ENCODE peak calls at places on chromosomes 7 and 10, in ten cellular contexts. W, G, X, T, K, F, P, E, L and B are unnamed samples.

GRCh38 chr7:72183835-72184234 is 228.3 kb downstream of the CALN1 start:
- DNase-seq in F (no peak), G (no peak), K (peak; percentile 7), T (no peak), W (no peak), X (no peak), P (no peak), E (no peak), L (no peak), B (no peak)

GRCh38 chr7:63071396-63071795 is 927.3 kb upstream of the ZNF722 start:
- DNase-seq in G (no peak), P (no peak), E (no peak), X (no peak), F (no peak), W (no peak), T (no peak), L (no peak), K (no peak), B (peak; percentile 4)

GRCh38 chr7:83876593-83876992 is 227.7 kb upstream of the SEMA3E start:
- DNase-seq in P (no peak), K (no peak), E (peak; percentile 79), L (no peak), G (no peak), T (no peak), F (peak; percentile 14), X (no peak), W (no peak), B (no peak)

GRCh38 chr7:122743211-122743610 is 40.5 kb upstream of the RNF148 start:
- DNase-seq in L (no peak), T (no peak), X (no peak), W (no peak), G (no peak), P (no peak), E (no peak), K (no peak), F (no peak), B (no peak)

GRCh38 chr7:98086231-98086855 is 20.3 kb upstream of the LMTK2 start:
- DNase-seq in L (no peak), P (no peak), E (no peak), G (no peak), X (peak; percentile 92), T (no peak), W (no peak), K (no peak), F (no peak), B (no peak)

GRCh38 chr7:80453699-80454340 is 58.0 kb downstream of the GNAT3 start:
- DNase-seq in G (no peak), E (peak; percentile 59), K (peak; percentile 8), F (peak; percentile 20), T (no peak), L (no peak), W (no peak), X (no peak), P (no peak), B (peak; percentile 5)

GRCh38 chr7:140983802-140984201 is 30.9 kb downstream of the MRPS33 start:
- DNase-seq in E (peak; percentile 20), L (no peak), P (no peak), X (no peak), F (no peak), W (no peak), T (no peak), K (peak; percentile 20), G (no peak), B (no peak)

GRCh38 chr7:90824386-90825307 is 228.5 kb downstream of the CDK14 start:
- DNase-seq in K (no peak), F (peak; percentile 88), T (no peak), G (peak; percentile 49), X (no peak), P (no peak), E (peak; percentile 85), W (no peak), L (no peak), B (no peak)

GRCh38 chr10:391304-391703 is 256.0 kb downstream of the ZMYND11 start:
- DNase-seq in X (no peak), E (peak; percentile 27), T (no peak), K (no peak), W (no peak), L (no peak), P (no peak), G (no peak), F (no peak), B (no peak)

GRCh38 chr7:104264281-104264680 is 56.5 kb upstream of the ORC5 start:
- DNase-seq in G (no peak), F (no peak), P (no peak), W (no peak), E (peak; percentile 59), T (no peak), X (no peak), K (no peak), L (no peak), B (no peak)

GRCh38 chr10:96606946-96607345 is 20.1 kb upstream of the TM9SF3 start:
- DNase-seq in W (no peak), G (no peak), P (no peak), X (no peak), T (no peak), F (no peak), E (no peak), K (no peak), L (no peak), B (no peak)

DNA sequence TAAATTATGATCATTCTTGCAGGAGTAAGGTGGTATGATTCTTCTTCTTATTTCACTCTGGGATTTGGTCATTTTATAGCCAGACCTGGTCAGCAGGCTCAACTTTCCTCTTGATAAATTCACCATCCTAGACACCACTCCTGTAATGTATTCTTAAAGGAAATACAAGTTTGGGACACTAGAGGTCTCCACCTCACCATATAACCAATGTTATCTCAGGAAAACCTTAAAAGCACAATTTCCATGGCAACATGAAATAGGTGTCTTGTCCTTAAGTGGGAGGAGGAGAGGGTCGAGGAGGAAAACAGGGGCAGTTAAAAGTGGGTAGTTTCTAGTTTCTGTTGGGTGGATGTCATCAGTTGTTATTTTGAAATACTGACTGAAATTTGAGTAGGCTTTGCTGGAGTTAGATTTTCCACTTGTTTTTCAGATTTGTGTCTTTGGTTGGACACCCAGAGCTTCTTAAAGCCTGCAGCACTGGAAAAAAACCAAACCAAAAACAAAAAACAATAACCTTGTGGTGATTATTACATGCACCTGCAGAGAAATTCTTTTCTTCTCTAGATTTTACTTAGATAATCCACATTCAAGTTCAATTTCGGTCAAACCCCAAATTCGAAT is 163.1 kb downstream of the PRKCQ start:
- DNase-seq in T (no peak), E (peak; percentile 67), X (no peak), W (no peak), F (peak; percentile 34), G (no peak), P (no peak), L (peak; percentile 56), K (peak; percentile 69), B (peak; percentile 47)
- TF ChIP-seq CTCF in T (peak; percentile 64), E (peak; percentile 50), X (peak; percentile 58), W (peak; percentile 85), F (peak; percentile 72), G (peak; percentile 73), P (peak; percentile 82), L (peak; percentile 15), K (peak; percentile 94), B (peak; percentile 59)

DNA sequence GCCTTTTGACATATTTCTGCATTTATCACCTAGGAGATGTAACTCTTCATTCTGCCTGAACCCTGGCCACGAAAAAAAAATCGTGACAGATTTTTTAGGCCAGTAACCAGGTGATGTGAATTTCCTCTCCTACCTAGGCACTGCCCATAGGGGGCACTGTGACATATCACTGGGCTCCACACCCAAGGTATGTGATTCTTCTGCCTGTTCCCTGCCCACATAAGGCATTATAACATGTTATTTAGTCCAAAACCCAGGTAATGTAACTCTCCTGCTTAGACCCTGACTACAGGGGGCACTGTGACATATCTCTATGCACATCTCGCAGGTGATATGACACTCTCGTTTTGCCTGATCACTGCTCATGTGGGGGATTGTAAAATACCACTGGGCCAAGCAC is 29.5 kb upstream of the ZNF107 start:
- DNase-seq in W (no peak), G (no peak), E (no peak), X (no peak), F (no peak), T (no peak), L (no peak), K (peak; percentile 69), P (no peak), B (no peak)
- TF ChIP-seq CTCF in W (no peak), G (no peak), E (no peak), X (no peak), F (no peak), T (peak; percentile 21), L (no peak), K (peak; percentile 86), P (peak; percentile 39), B (no peak)

DNA sequence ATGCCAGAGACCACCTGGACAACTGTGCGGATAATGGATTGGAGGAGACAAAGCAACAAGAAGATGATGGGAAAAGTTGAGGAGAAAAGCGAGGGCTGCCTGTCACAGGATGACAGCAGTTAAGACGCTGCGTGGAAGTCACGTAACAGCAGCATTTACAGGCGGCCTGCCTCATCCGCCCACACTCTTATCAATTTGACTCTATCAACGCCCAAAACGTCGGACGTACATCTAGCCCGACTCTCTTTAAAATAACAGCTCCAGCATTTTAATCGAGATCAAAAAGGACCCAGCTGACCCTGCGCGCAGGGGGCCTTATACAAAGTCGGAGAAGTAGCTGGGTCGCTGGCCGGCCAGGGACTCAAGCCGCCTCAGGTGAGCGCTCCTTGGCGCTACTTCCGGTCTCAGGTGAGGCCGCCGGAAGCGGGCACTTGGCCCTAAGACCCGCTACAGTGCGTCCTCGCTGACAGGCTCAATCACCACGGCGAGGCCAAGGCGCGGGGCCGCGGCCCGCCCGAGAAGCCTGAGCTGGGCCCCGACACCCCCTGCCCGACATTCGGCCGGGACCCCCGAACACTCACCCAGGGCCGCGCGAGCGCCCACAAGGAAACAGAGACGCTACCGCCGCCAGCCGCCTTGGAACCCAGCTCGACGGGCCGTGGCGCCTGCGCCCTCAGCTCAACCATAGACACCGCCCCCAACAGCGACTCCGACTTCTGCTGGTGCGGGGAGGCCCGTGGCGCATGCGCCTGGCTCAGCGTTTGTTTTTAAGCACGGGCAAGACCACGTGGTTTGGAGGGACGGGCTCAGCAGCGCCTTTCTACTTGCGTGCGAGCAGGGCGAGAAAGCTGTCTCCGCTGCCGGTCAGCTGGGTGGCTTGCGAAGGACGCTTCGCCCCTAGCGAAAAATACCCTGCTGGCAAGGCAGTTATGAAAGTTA is at the start of gene ERCC6:
- DNase-seq in E (peak; percentile 100), F (peak; percentile 99), G (peak; percentile 95), W (peak; percentile 93), X (peak; percentile 97), P (peak; percentile 98), L (peak; percentile 96), K (peak; percentile 97), T (peak; percentile 98), B (peak; percentile 98)
- TF ChIP-seq CTCF in E (no peak), F (peak; percentile 6), G (no peak), W (peak; percentile 13), X (peak; percentile 32), P (no peak), L (no peak), K (peak; percentile 15), T (no peak), B (peak; percentile 5)

GRCh38 chr7:5758753-5759330 is 22.6 kb downstream of the RNF216 start:
- DNase-seq in E (no peak), K (no peak), G (no peak), X (no peak), T (no peak), L (no peak), P (no peak), F (no peak), W (no peak), B (no peak)
- TF ChIP-seq CTCF in E (no peak), K (no peak), G (no peak), X (no peak), T (no peak), L (no peak), P (no peak), F (no peak), W (no peak), B (no peak)

GRCh38 chr10:102312683-102313082 is 67.4 kb downstream of the GBF1 start:
- DNase-seq in P (no peak), L (no peak), T (no peak), K (no peak), W (no peak), F (peak; percentile 18), G (no peak), E (peak; percentile 68), X (no peak), B (no peak)
- TF ChIP-seq CTCF in P (no peak), L (no peak), T (no peak), K (no peak), W (no peak), F (no peak), G (no peak), E (no peak), X (no peak), B (no peak)